ENCODE peak calls at places on chromosomes 11 and 22, in seven cellular contexts. One of them, this sample, is unnamed.
A peak's percentile ranks its signal among the peaks of the same experiment; 100 is the strongest.

GRCh38 chr22:46941958-46942815 is 179.7 kb downstream of the TBC1D22A start:
- DNase-seq in BJ: no peak
- DNase-seq in Daoy: no peak
- DNase-seq in CD4-positive, alpha-beta T cell: no peak
- DNase-seq in stimulated activated CD4-positive, alpha-beta T cell treated with anti-CD3 and anti-CD28 coated beads, Interleukin-4, amount 100 ng/mL, for 48 hours: no peak
- DNase-seq in stimulated activated CD8-positive, alpha-beta memory T cell treated with anti-CD3 and anti-CD28 coated beads, Interleukin-15, amount 100 ng/mL, for 1 hour: no peak
- DNase-seq in LHCN-M2: no peak
- DNase-seq in this sample: no peak

GRCh38 chr11:77865805-77866204 is 44.9 kb downstream of the AAMDC start:
- DNase-seq in stimulated activated CD4-positive, alpha-beta T cell treated with anti-CD3 and anti-CD28 coated beads, Interleukin-4, amount 100 ng/mL, for 48 hours: no peak
- DNase-seq in stimulated activated CD8-positive, alpha-beta memory T cell treated with anti-CD3 and anti-CD28 coated beads, Interleukin-15, amount 100 ng/mL, for 1 hour: no peak
- DNase-seq in BJ: no peak
- DNase-seq in Daoy: no peak
- DNase-seq in CD4-positive, alpha-beta T cell: no peak
- DNase-seq in LHCN-M2: no peak
- DNase-seq in this sample: no peak

GRCh38 chr22:46591890-46592289 is 28.3 kb upstream of the GRAMD4 start:
- DNase-seq in stimulated activated CD4-positive, alpha-beta T cell treated with anti-CD3 and anti-CD28 coated beads, Interleukin-4, amount 100 ng/mL, for 48 hours: no peak
- DNase-seq in CD4-positive, alpha-beta T cell: no peak
- DNase-seq in stimulated activated CD8-positive, alpha-beta memory T cell treated with anti-CD3 and anti-CD28 coated beads, Interleukin-15, amount 100 ng/mL, for 1 hour: no peak
- DNase-seq in Daoy: no peak
- DNase-seq in BJ: no peak
- DNase-seq in LHCN-M2: no peak
- DNase-seq in this sample: no peak

GRCh38 chr11:101862410-101863233 is 52.2 kb upstream of the CEP126 start:
- DNase-seq in Daoy: peak; percentile 55
- DNase-seq in stimulated activated CD8-positive, alpha-beta memory T cell treated with anti-CD3 and anti-CD28 coated beads, Interleukin-15, amount 100 ng/mL, for 1 hour: no peak
- DNase-seq in stimulated activated CD4-positive, alpha-beta T cell treated with anti-CD3 and anti-CD28 coated beads, Interleukin-4, amount 100 ng/mL, for 48 hours: no peak
- DNase-seq in LHCN-M2: peak; percentile 74
- DNase-seq in CD4-positive, alpha-beta T cell: no peak
- DNase-seq in BJ: no peak
- DNase-seq in this sample: no peak

GRCh38 chr11:27646051-27646818 is 54.0 kb downstream of the BDNF start:
- DNase-seq in Daoy: no peak
- DNase-seq in stimulated activated CD4-positive, alpha-beta T cell treated with anti-CD3 and anti-CD28 coated beads, Interleukin-4, amount 100 ng/mL, for 48 hours: no peak
- DNase-seq in BJ: no peak
- DNase-seq in LHCN-M2: no peak
- DNase-seq in stimulated activated CD8-positive, alpha-beta memory T cell treated with anti-CD3 and anti-CD28 coated beads, Interleukin-15, amount 100 ng/mL, for 1 hour: no peak
- DNase-seq in CD4-positive, alpha-beta T cell: no peak
- DNase-seq in this sample: no peak

GRCh38 chr22:18091478-18091877 is 13.7 kb downstream of the PEX26 start:
- DNase-seq in BJ: no peak
- DNase-seq in CD4-positive, alpha-beta T cell: no peak
- DNase-seq in LHCN-M2: peak; percentile 19
- DNase-seq in stimulated activated CD4-positive, alpha-beta T cell treated with anti-CD3 and anti-CD28 coated beads, Interleukin-4, amount 100 ng/mL, for 48 hours: no peak
- DNase-seq in stimulated activated CD8-positive, alpha-beta memory T cell treated with anti-CD3 and anti-CD28 coated beads, Interleukin-15, amount 100 ng/mL, for 1 hour: no peak
- DNase-seq in Daoy: no peak
- DNase-seq in this sample: no peak

GRCh38 chr22:49137216-49137840 is 690.3 kb downstream of the BRD1 start:
- DNase-seq in CD4-positive, alpha-beta T cell: no peak
- DNase-seq in stimulated activated CD4-positive, alpha-beta T cell treated with anti-CD3 and anti-CD28 coated beads, Interleukin-4, amount 100 ng/mL, for 48 hours: no peak
- DNase-seq in LHCN-M2: no peak
- DNase-seq in stimulated activated CD8-positive, alpha-beta memory T cell treated with anti-CD3 and anti-CD28 coated beads, Interleukin-15, amount 100 ng/mL, for 1 hour: no peak
- DNase-seq in BJ: no peak
- DNase-seq in Daoy: no peak
- DNase-seq in this sample: no peak

GRCh38 chr11:91163619-91164451 is 941.0 kb upstream of the CHORDC1 start:
- DNase-seq in stimulated activated CD8-positive, alpha-beta memory T cell treated with anti-CD3 and anti-CD28 coated beads, Interleukin-15, amount 100 ng/mL, for 1 hour: no peak
- DNase-seq in LHCN-M2: peak; percentile 95
- DNase-seq in CD4-positive, alpha-beta T cell: no peak
- DNase-seq in stimulated activated CD4-positive, alpha-beta T cell treated with anti-CD3 and anti-CD28 coated beads, Interleukin-4, amount 100 ng/mL, for 48 hours: no peak
- DNase-seq in BJ: no peak
- DNase-seq in Daoy: no peak
- DNase-seq in this sample: no peak

GRCh38 chr11:131658952-131659351 is 288.5 kb downstream of the NTM start:
- DNase-seq in CD4-positive, alpha-beta T cell: no peak
- DNase-seq in Daoy: no peak
- DNase-seq in stimulated activated CD4-positive, alpha-beta T cell treated with anti-CD3 and anti-CD28 coated beads, Interleukin-4, amount 100 ng/mL, for 48 hours: no peak
- DNase-seq in BJ: no peak
- DNase-seq in LHCN-M2: peak; percentile 13
- DNase-seq in stimulated activated CD8-positive, alpha-beta memory T cell treated with anti-CD3 and anti-CD28 coated beads, Interleukin-15, amount 100 ng/mL, for 1 hour: no peak
- DNase-seq in this sample: no peak

GRCh38 chr11:33311680-33312079 is 54.5 kb downstream of the HIPK3 start:
- DNase-seq in stimulated activated CD4-positive, alpha-beta T cell treated with anti-CD3 and anti-CD28 coated beads, Interleukin-4, amount 100 ng/mL, for 48 hours: no peak
- DNase-seq in LHCN-M2: no peak
- DNase-seq in CD4-positive, alpha-beta T cell: no peak
- DNase-seq in BJ: no peak
- DNase-seq in Daoy: no peak
- DNase-seq in stimulated activated CD8-positive, alpha-beta memory T cell treated with anti-CD3 and anti-CD28 coated beads, Interleukin-15, amount 100 ng/mL, for 1 hour: no peak
- DNase-seq in this sample: no peak

GRCh38 chr11:74819400-74819799 is 70.8 kb downstream of the RNF169 start:
- DNase-seq in LHCN-M2: no peak
- DNase-seq in BJ: no peak
- DNase-seq in stimulated activated CD4-positive, alpha-beta T cell treated with anti-CD3 and anti-CD28 coated beads, Interleukin-4, amount 100 ng/mL, for 48 hours: no peak
- DNase-seq in CD4-positive, alpha-beta T cell: no peak
- DNase-seq in stimulated activated CD8-positive, alpha-beta memory T cell treated with anti-CD3 and anti-CD28 coated beads, Interleukin-15, amount 100 ng/mL, for 1 hour: no peak
- DNase-seq in Daoy: no peak
- DNase-seq in this sample: no peak

GRCh38 chr22:41238570-41239442 is 1.9 kb downstream of the CHADL start:
- DNase-seq in Daoy: no peak
- DNase-seq in LHCN-M2: no peak
- DNase-seq in BJ: no peak
- DNase-seq in stimulated activated CD8-positive, alpha-beta memory T cell treated with anti-CD3 and anti-CD28 coated beads, Interleukin-15, amount 100 ng/mL, for 1 hour: no peak
- DNase-seq in stimulated activated CD4-positive, alpha-beta T cell treated with anti-CD3 and anti-CD28 coated beads, Interleukin-4, amount 100 ng/mL, for 48 hours: no peak
- DNase-seq in CD4-positive, alpha-beta T cell: no peak
- DNase-seq in this sample: no peak

GRCh38 chr11:57649826-57650738 is at the start of gene YPEL4:
- DNase-seq in stimulated activated CD8-positive, alpha-beta memory T cell treated with anti-CD3 and anti-CD28 coated beads, Interleukin-15, amount 100 ng/mL, for 1 hour: peak; percentile 42
- DNase-seq in stimulated activated CD4-positive, alpha-beta T cell treated with anti-CD3 and anti-CD28 coated beads, Interleukin-4, amount 100 ng/mL, for 48 hours: peak; percentile 29
- DNase-seq in BJ: no peak
- DNase-seq in CD4-positive, alpha-beta T cell: peak; percentile 57
- DNase-seq in Daoy: peak; percentile 78
- DNase-seq in LHCN-M2: peak; percentile 73
- DNase-seq in this sample: peak; percentile 63

GRCh38 chr22:21022955-21023614 is 8.1 kb downstream of the P2RX6 start:
- DNase-seq in Daoy: no peak
- DNase-seq in BJ: no peak
- DNase-seq in stimulated activated CD4-positive, alpha-beta T cell treated with anti-CD3 and anti-CD28 coated beads, Interleukin-4, amount 100 ng/mL, for 48 hours: no peak
- DNase-seq in stimulated activated CD8-positive, alpha-beta memory T cell treated with anti-CD3 and anti-CD28 coated beads, Interleukin-15, amount 100 ng/mL, for 1 hour: no peak
- DNase-seq in LHCN-M2: no peak
- DNase-seq in CD4-positive, alpha-beta T cell: no peak
- DNase-seq in this sample: no peak

GRCh38 chr11:11969380-11970215 is 38.8 kb downstream of the DKK3 start:
- DNase-seq in LHCN-M2: no peak
- DNase-seq in stimulated activated CD4-positive, alpha-beta T cell treated with anti-CD3 and anti-CD28 coated beads, Interleukin-4, amount 100 ng/mL, for 48 hours: no peak
- DNase-seq in stimulated activated CD8-positive, alpha-beta memory T cell treated with anti-CD3 and anti-CD28 coated beads, Interleukin-15, amount 100 ng/mL, for 1 hour: no peak
- DNase-seq in BJ: no peak
- DNase-seq in CD4-positive, alpha-beta T cell: no peak
- DNase-seq in Daoy: no peak
- DNase-seq in this sample: no peak

GRCh38 chr11:8315463-8315862 is 51.8 kb upstream of the LMO1 start:
- DNase-seq in LHCN-M2: no peak
- DNase-seq in CD4-positive, alpha-beta T cell: no peak
- DNase-seq in stimulated activated CD4-positive, alpha-beta T cell treated with anti-CD3 and anti-CD28 coated beads, Interleukin-4, amount 100 ng/mL, for 48 hours: no peak
- DNase-seq in BJ: no peak
- DNase-seq in Daoy: no peak
- DNase-seq in stimulated activated CD8-positive, alpha-beta memory T cell treated with anti-CD3 and anti-CD28 coated beads, Interleukin-15, amount 100 ng/mL, for 1 hour: no peak
- DNase-seq in this sample: no peak

GRCh38 chr11:119734788-119735187 is 5.8 kb upstream of the NECTIN1 start:
- DNase-seq in Daoy: peak; percentile 48
- DNase-seq in CD4-positive, alpha-beta T cell: no peak
- DNase-seq in BJ: no peak
- DNase-seq in stimulated activated CD4-positive, alpha-beta T cell treated with anti-CD3 and anti-CD28 coated beads, Interleukin-4, amount 100 ng/mL, for 48 hours: no peak
- DNase-seq in stimulated activated CD8-positive, alpha-beta memory T cell treated with anti-CD3 and anti-CD28 coated beads, Interleukin-15, amount 100 ng/mL, for 1 hour: no peak
- DNase-seq in LHCN-M2: peak; percentile 63
- DNase-seq in this sample: no peak

GRCh38 chr11:110097459-110098012 is 4.3 kb downstream of the ZC3H12C start:
- DNase-seq in CD4-positive, alpha-beta T cell: no peak
- DNase-seq in BJ: no peak
- DNase-seq in stimulated activated CD8-positive, alpha-beta memory T cell treated with anti-CD3 and anti-CD28 coated beads, Interleukin-15, amount 100 ng/mL, for 1 hour: no peak
- DNase-seq in LHCN-M2: no peak
- DNase-seq in stimulated activated CD4-positive, alpha-beta T cell treated with anti-CD3 and anti-CD28 coated beads, Interleukin-4, amount 100 ng/mL, for 48 hours: no peak
- DNase-seq in Daoy: no peak
- DNase-seq in this sample: no peak

GRCh38 chr11:35682230-35683195 is 19.9 kb downstream of the TRIM44 start:
- DNase-seq in stimulated activated CD4-positive, alpha-beta T cell treated with anti-CD3 and anti-CD28 coated beads, Interleukin-4, amount 100 ng/mL, for 48 hours: no peak
- DNase-seq in stimulated activated CD8-positive, alpha-beta memory T cell treated with anti-CD3 and anti-CD28 coated beads, Interleukin-15, amount 100 ng/mL, for 1 hour: no peak
- DNase-seq in CD4-positive, alpha-beta T cell: no peak
- DNase-seq in Daoy: no peak
- DNase-seq in BJ: no peak
- DNase-seq in LHCN-M2: peak; percentile 76
- DNase-seq in this sample: no peak

GRCh38 chr22:27424319-27424718 is 377.2 kb downstream of the MN1 start:
- DNase-seq in LHCN-M2: peak; percentile 55
- DNase-seq in stimulated activated CD4-positive, alpha-beta T cell treated with anti-CD3 and anti-CD28 coated beads, Interleukin-4, amount 100 ng/mL, for 48 hours: no peak
- DNase-seq in stimulated activated CD8-positive, alpha-beta memory T cell treated with anti-CD3 and anti-CD28 coated beads, Interleukin-15, amount 100 ng/mL, for 1 hour: no peak
- DNase-seq in Daoy: no peak
- DNase-seq in BJ: no peak
- DNase-seq in CD4-positive, alpha-beta T cell: no peak
- DNase-seq in this sample: no peak

GRCh38 chr22:33579448-33580093 is 340.7 kb downstream of the LARGE1 start:
- DNase-seq in CD4-positive, alpha-beta T cell: no peak
- DNase-seq in stimulated activated CD8-positive, alpha-beta memory T cell treated with anti-CD3 and anti-CD28 coated beads, Interleukin-15, amount 100 ng/mL, for 1 hour: peak; percentile 2
- DNase-seq in Daoy: peak; percentile 48
- DNase-seq in BJ: no peak
- DNase-seq in LHCN-M2: peak; percentile 28
- DNase-seq in stimulated activated CD4-positive, alpha-beta T cell treated with anti-CD3 and anti-CD28 coated beads, Interleukin-4, amount 100 ng/mL, for 48 hours: peak; percentile 32
- DNase-seq in this sample: peak; percentile 47

GRCh38 chr11:62791501-62792192 is at the start of gene TMEM223:
- DNase-seq in BJ: peak; percentile 26
- DNase-seq in CD4-positive, alpha-beta T cell: peak; percentile 83
- DNase-seq in Daoy: peak; percentile 88
- DNase-seq in stimulated activated CD4-positive, alpha-beta T cell treated with anti-CD3 and anti-CD28 coated beads, Interleukin-4, amount 100 ng/mL, for 48 hours: peak; percentile 90
- DNase-seq in stimulated activated CD8-positive, alpha-beta memory T cell treated with anti-CD3 and anti-CD28 coated beads, Interleukin-15, amount 100 ng/mL, for 1 hour: peak; percentile 77
- DNase-seq in LHCN-M2: peak; percentile 76
- DNase-seq in this sample: peak; percentile 92

GRCh38 chr11:33060271-33060670 is 20.9 kb downstream of the TCP11L1 start:
- DNase-seq in stimulated activated CD8-positive, alpha-beta memory T cell treated with anti-CD3 and anti-CD28 coated beads, Interleukin-15, amount 100 ng/mL, for 1 hour: no peak
- DNase-seq in LHCN-M2: peak; percentile 40
- DNase-seq in CD4-positive, alpha-beta T cell: no peak
- DNase-seq in stimulated activated CD4-positive, alpha-beta T cell treated with anti-CD3 and anti-CD28 coated beads, Interleukin-4, amount 100 ng/mL, for 48 hours: no peak
- DNase-seq in Daoy: no peak
- DNase-seq in BJ: no peak
- DNase-seq in this sample: no peak

GRCh38 chr11:61814958-61815789 is 1.6 kb downstream of the FADS1 start:
- DNase-seq in LHCN-M2: peak; percentile 94
- DNase-seq in stimulated activated CD8-positive, alpha-beta memory T cell treated with anti-CD3 and anti-CD28 coated beads, Interleukin-15, amount 100 ng/mL, for 1 hour: no peak
- DNase-seq in BJ: peak; percentile 87
- DNase-seq in CD4-positive, alpha-beta T cell: no peak
- DNase-seq in stimulated activated CD4-positive, alpha-beta T cell treated with anti-CD3 and anti-CD28 coated beads, Interleukin-4, amount 100 ng/mL, for 48 hours: peak; percentile 50
- DNase-seq in Daoy: peak; percentile 91
- DNase-seq in this sample: no peak

GRCh38 chr22:40567626-40568328 is 68.7 kb downstream of the MRTFA start:
- DNase-seq in stimulated activated CD4-positive, alpha-beta T cell treated with anti-CD3 and anti-CD28 coated beads, Interleukin-4, amount 100 ng/mL, for 48 hours: no peak
- DNase-seq in LHCN-M2: no peak
- DNase-seq in CD4-positive, alpha-beta T cell: no peak
- DNase-seq in stimulated activated CD8-positive, alpha-beta memory T cell treated with anti-CD3 and anti-CD28 coated beads, Interleukin-15, amount 100 ng/mL, for 1 hour: no peak
- DNase-seq in Daoy: no peak
- DNase-seq in BJ: no peak
- DNase-seq in this sample: no peak

GRCh38 chr11:79950172-79950571 is 509.3 kb upstream of the TENM4 start:
- DNase-seq in stimulated activated CD4-positive, alpha-beta T cell treated with anti-CD3 and anti-CD28 coated beads, Interleukin-4, amount 100 ng/mL, for 48 hours: no peak
- DNase-seq in BJ: no peak
- DNase-seq in Daoy: no peak
- DNase-seq in LHCN-M2: no peak
- DNase-seq in CD4-positive, alpha-beta T cell: no peak
- DNase-seq in stimulated activated CD8-positive, alpha-beta memory T cell treated with anti-CD3 and anti-CD28 coated beads, Interleukin-15, amount 100 ng/mL, for 1 hour: no peak
- DNase-seq in this sample: no peak

GRCh38 chr11:2100361-2101170 is 38.6 kb downstream of the IGF2 start:
- DNase-seq in stimulated activated CD8-positive, alpha-beta memory T cell treated with anti-CD3 and anti-CD28 coated beads, Interleukin-15, amount 100 ng/mL, for 1 hour: no peak
- DNase-seq in LHCN-M2: no peak
- DNase-seq in Daoy: peak; percentile 81
- DNase-seq in BJ: no peak
- DNase-seq in CD4-positive, alpha-beta T cell: no peak
- DNase-seq in stimulated activated CD4-positive, alpha-beta T cell treated with anti-CD3 and anti-CD28 coated beads, Interleukin-4, amount 100 ng/mL, for 48 hours: no peak
- DNase-seq in this sample: no peak

GRCh38 chr22:43343262-43343988 is at the start of gene SCUBE1:
- DNase-seq in stimulated activated CD8-positive, alpha-beta memory T cell treated with anti-CD3 and anti-CD28 coated beads, Interleukin-15, amount 100 ng/mL, for 1 hour: no peak
- DNase-seq in LHCN-M2: no peak
- DNase-seq in Daoy: peak; percentile 82
- DNase-seq in CD4-positive, alpha-beta T cell: peak; percentile 21
- DNase-seq in BJ: no peak
- DNase-seq in stimulated activated CD4-positive, alpha-beta T cell treated with anti-CD3 and anti-CD28 coated beads, Interleukin-4, amount 100 ng/mL, for 48 hours: peak; percentile 40
- DNase-seq in this sample: peak; percentile 3

GRCh38 chr11:28342704-28343103 is 234.5 kb downstream of the METTL15 start:
- DNase-seq in LHCN-M2: peak; percentile 35
- DNase-seq in stimulated activated CD8-positive, alpha-beta memory T cell treated with anti-CD3 and anti-CD28 coated beads, Interleukin-15, amount 100 ng/mL, for 1 hour: no peak
- DNase-seq in BJ: no peak
- DNase-seq in CD4-positive, alpha-beta T cell: no peak
- DNase-seq in stimulated activated CD4-positive, alpha-beta T cell treated with anti-CD3 and anti-CD28 coated beads, Interleukin-4, amount 100 ng/mL, for 48 hours: no peak
- DNase-seq in Daoy: no peak
- DNase-seq in this sample: no peak

GRCh38 chr11:87809256-87809655 is 366.0 kb downstream of the RAB38 start:
- DNase-seq in BJ: no peak
- DNase-seq in Daoy: no peak
- DNase-seq in LHCN-M2: no peak
- DNase-seq in stimulated activated CD8-positive, alpha-beta memory T cell treated with anti-CD3 and anti-CD28 coated beads, Interleukin-15, amount 100 ng/mL, for 1 hour: no peak
- DNase-seq in stimulated activated CD4-positive, alpha-beta T cell treated with anti-CD3 and anti-CD28 coated beads, Interleukin-4, amount 100 ng/mL, for 48 hours: no peak
- DNase-seq in CD4-positive, alpha-beta T cell: no peak
- DNase-seq in this sample: no peak

GRCh38 chr22:46590334-46590733 is 29.9 kb upstream of the GRAMD4 start:
- DNase-seq in LHCN-M2: no peak
- DNase-seq in Daoy: no peak
- DNase-seq in stimulated activated CD8-positive, alpha-beta memory T cell treated with anti-CD3 and anti-CD28 coated beads, Interleukin-15, amount 100 ng/mL, for 1 hour: no peak
- DNase-seq in CD4-positive, alpha-beta T cell: no peak
- DNase-seq in stimulated activated CD4-positive, alpha-beta T cell treated with anti-CD3 and anti-CD28 coated beads, Interleukin-4, amount 100 ng/mL, for 48 hours: no peak
- DNase-seq in BJ: no peak
- DNase-seq in this sample: no peak

GRCh38 chr11:2550606-2550970 is 105.8 kb downstream of the KCNQ1 start:
- DNase-seq in BJ: no peak
- DNase-seq in CD4-positive, alpha-beta T cell: no peak
- DNase-seq in stimulated activated CD4-positive, alpha-beta T cell treated with anti-CD3 and anti-CD28 coated beads, Interleukin-4, amount 100 ng/mL, for 48 hours: no peak
- DNase-seq in Daoy: no peak
- DNase-seq in stimulated activated CD8-positive, alpha-beta memory T cell treated with anti-CD3 and anti-CD28 coated beads, Interleukin-15, amount 100 ng/mL, for 1 hour: no peak
- DNase-seq in LHCN-M2: no peak
- DNase-seq in this sample: no peak

GRCh38 chr22:23415490-23415851 is 164.6 kb downstream of the IGLL1 start:
- DNase-seq in stimulated activated CD8-positive, alpha-beta memory T cell treated with anti-CD3 and anti-CD28 coated beads, Interleukin-15, amount 100 ng/mL, for 1 hour: no peak
- DNase-seq in Daoy: no peak
- DNase-seq in LHCN-M2: no peak
- DNase-seq in CD4-positive, alpha-beta T cell: no peak
- DNase-seq in stimulated activated CD4-positive, alpha-beta T cell treated with anti-CD3 and anti-CD28 coated beads, Interleukin-4, amount 100 ng/mL, for 48 hours: no peak
- DNase-seq in BJ: no peak
- DNase-seq in this sample: no peak